ENCODE peak calls at places on chromosome 7, in four cellular contexts. One of them, this sample, is unnamed.

GRCh38 chr7:35705932-35706461 is 11.1 kb upstream of the HERPUD2 start:
- DNase-seq in T-cell: no peak
- DNase-seq in posterior cingulate gyrus: no peak
- DNase-seq in RPMI7951: no peak
- DNase-seq in this sample: no peak

GRCh38 chr7:45984386-45985295 is 63.6 kb upstream of the IGFBP3 start:
- DNase-seq in posterior cingulate gyrus: no peak
- DNase-seq in RPMI7951: no peak
- DNase-seq in T-cell: no peak
- DNase-seq in this sample: no peak

GRCh38 chr7:45575501-45576248 is 1.5 kb downstream of the ADCY1 start:
- DNase-seq in posterior cingulate gyrus: no peak
- DNase-seq in T-cell: no peak
- DNase-seq in RPMI7951: no peak
- DNase-seq in this sample: no peak

GRCh38 chr7:25405736-25406135 is 177.4 kb upstream of the NPVF start:
- DNase-seq in T-cell: no peak
- DNase-seq in RPMI7951: no peak
- DNase-seq in posterior cingulate gyrus: no peak
- DNase-seq in this sample: no peak

GRCh38 chr7:147311332-147311731 is 1194.7 kb downstream of the CNTNAP2 start:
- DNase-seq in RPMI7951: no peak
- DNase-seq in T-cell: no peak
- DNase-seq in posterior cingulate gyrus: no peak
- DNase-seq in this sample: no peak

GRCh38 chr7:46210467-46210866 is 289.4 kb upstream of the IGFBP3 start:
- DNase-seq in posterior cingulate gyrus: no peak
- DNase-seq in T-cell: no peak
- DNase-seq in RPMI7951: peak
- DNase-seq in this sample: no peak

GRCh38 chr7:26638140-26638539 is 226.2 kb downstream of the SKAP2 start:
- DNase-seq in posterior cingulate gyrus: no peak
- DNase-seq in T-cell: no peak
- DNase-seq in RPMI7951: no peak
- DNase-seq in this sample: no peak

GRCh38 chr7:159141159-159141558 is 3.5 kb downstream of the VIPR2 start:
- DNase-seq in RPMI7951: no peak
- DNase-seq in posterior cingulate gyrus: no peak
- DNase-seq in T-cell: no peak
- DNase-seq in this sample: no peak

GRCh38 chr7:128830231-128831177 is at the start of gene FLNC:
- DNase-seq in T-cell: peak
- DNase-seq in posterior cingulate gyrus: no peak
- DNase-seq in RPMI7951: peak
- DNase-seq in this sample: no peak

GRCh38 chr7:12130664-12131063 is 80.4 kb upstream of the TMEM106B start:
- DNase-seq in RPMI7951: no peak
- DNase-seq in T-cell: no peak
- DNase-seq in posterior cingulate gyrus: no peak
- DNase-seq in this sample: no peak

GRCh38 chr7:22607180-22607579 is 107.2 kb upstream of the STEAP1B start:
- DNase-seq in posterior cingulate gyrus: no peak
- DNase-seq in T-cell: no peak
- DNase-seq in RPMI7951: no peak
- DNase-seq in this sample: peak

GRCh38 chr7:121544726-121545125 is 148.6 kb upstream of the FAM3C start:
- DNase-seq in T-cell: no peak
- DNase-seq in posterior cingulate gyrus: no peak
- DNase-seq in RPMI7951: peak
- DNase-seq in this sample: peak

GRCh38 chr7:19587291-19587690 is 121.5 kb downstream of the POLR1F start:
- DNase-seq in RPMI7951: peak
- DNase-seq in T-cell: no peak
- DNase-seq in posterior cingulate gyrus: no peak
- DNase-seq in this sample: no peak

GRCh38 chr7:10588084-10588483 is 385.6 kb upstream of the PHF14 start:
- DNase-seq in T-cell: no peak
- DNase-seq in RPMI7951: no peak
- DNase-seq in posterior cingulate gyrus: no peak
- DNase-seq in this sample: no peak

GRCh38 chr7:41538810-41539724 is 163.8 kb downstream of the INHBA start:
- DNase-seq in posterior cingulate gyrus: no peak
- DNase-seq in T-cell: no peak
- DNase-seq in RPMI7951: peak
- DNase-seq in this sample: no peak

GRCh38 chr7:128869138-128869943 is 6.7 kb downstream of the ATP6V1F start:
- DNase-seq in T-cell: peak
- DNase-seq in posterior cingulate gyrus: peak
- DNase-seq in RPMI7951: peak
- DNase-seq in this sample: no peak

GRCh38 chr7:116218051-116218645 is 7.8 kb downstream of the TES start:
- DNase-seq in T-cell: no peak
- DNase-seq in posterior cingulate gyrus: no peak
- DNase-seq in RPMI7951: peak
- DNase-seq in this sample: peak

GRCh38 chr7:101974365-101974764 is 156.9 kb downstream of the CUX1 start:
- DNase-seq in T-cell: no peak
- DNase-seq in posterior cingulate gyrus: no peak
- DNase-seq in RPMI7951: no peak
- DNase-seq in this sample: no peak

GRCh38 chr7:7918736-7919448 is 49.7 kb upstream of the GLCCI1 start:
- DNase-seq in RPMI7951: no peak
- DNase-seq in posterior cingulate gyrus: no peak
- DNase-seq in T-cell: no peak
- DNase-seq in this sample: no peak

GRCh38 chr7:46679671-46680070 is 758.6 kb upstream of the IGFBP3 start:
- DNase-seq in T-cell: no peak
- DNase-seq in RPMI7951: no peak
- DNase-seq in posterior cingulate gyrus: no peak
- DNase-seq in this sample: no peak

GRCh38 chr7:3154881-3155494 is 111.3 kb upstream of the CARD11 start:
- DNase-seq in T-cell: peak
- DNase-seq in RPMI7951: peak
- DNase-seq in posterior cingulate gyrus: no peak
- DNase-seq in this sample: no peak

GRCh38 chr7:106068986-106069385 is 43.1 kb downstream of the SYPL1 start:
- DNase-seq in T-cell: no peak
- DNase-seq in posterior cingulate gyrus: no peak
- DNase-seq in RPMI7951: no peak
- DNase-seq in this sample: no peak

GRCh38 chr7:72408966-72409637 is 3.0 kb downstream of the CALN1 start:
- DNase-seq in RPMI7951: no peak
- DNase-seq in T-cell: no peak
- DNase-seq in posterior cingulate gyrus: no peak
- DNase-seq in this sample: no peak

GRCh38 chr7:159139202-159139601 is 5.5 kb downstream of the VIPR2 start:
- DNase-seq in T-cell: no peak
- DNase-seq in posterior cingulate gyrus: no peak
- DNase-seq in RPMI7951: no peak
- DNase-seq in this sample: no peak

GRCh38 chr7:22387583-22387982 is 30.6 kb upstream of the RAPGEF5 start:
- DNase-seq in T-cell: no peak
- DNase-seq in RPMI7951: peak
- DNase-seq in posterior cingulate gyrus: peak
- DNase-seq in this sample: no peak

GRCh38 chr7:46123-46829 is 146.1 kb upstream of the FAM20C start:
- DNase-seq in posterior cingulate gyrus: no peak
- DNase-seq in RPMI7951: no peak
- DNase-seq in T-cell: no peak
- DNase-seq in this sample: no peak

GRCh38 chr7:55177589-55178261 is 158.9 kb downstream of the EGFR start:
- DNase-seq in posterior cingulate gyrus: no peak
- DNase-seq in T-cell: no peak
- DNase-seq in RPMI7951: peak
- DNase-seq in this sample: no peak

GRCh38 chr7:30694774-30695721 is 12.8 kb upstream of the CRHR2 start:
- DNase-seq in RPMI7951: no peak
- DNase-seq in posterior cingulate gyrus: no peak
- DNase-seq in T-cell: no peak
- DNase-seq in this sample: no peak

GRCh38 chr7:46715579-46715978 is 794.5 kb upstream of the IGFBP3 start:
- DNase-seq in T-cell: no peak
- DNase-seq in RPMI7951: no peak
- DNase-seq in posterior cingulate gyrus: no peak
- DNase-seq in this sample: no peak

GRCh38 chr7:106418094-106418493 is 133.3 kb upstream of the NAMPT start:
- DNase-seq in RPMI7951: no peak
- DNase-seq in posterior cingulate gyrus: no peak
- DNase-seq in T-cell: no peak
- DNase-seq in this sample: no peak

GRCh38 chr7:92730808-92731207 is 105.6 kb downstream of the CDK6 start:
- DNase-seq in RPMI7951: peak
- DNase-seq in posterior cingulate gyrus: no peak
- DNase-seq in T-cell: no peak
- DNase-seq in this sample: no peak